ENCODE peak calls at places on chromosomes 7 and 10, in four cellular contexts. B is Peyer's patch, C is prostate gland, U is PC-9. F is an unnamed sample. For H3K9me3, the result is how much of the 10 kb centered on the place peaks cover.

GRCh38 chr10:68082815-68083395 is 7.8 kb upstream of the HERC4 start:
- DNase-seq in B (no peak), C (no peak), U (no peak), F (no peak)

GRCh38 chr10:100883322-100883821 is 29.4 kb upstream of the SLF2 start:
- DNase-seq in B (no peak), C (no peak), U (no peak), F (no peak)

GRCh38 chr10:42932735-42933453 is 144.0 kb upstream of the RET start:
- DNase-seq in B (no peak), C (no peak), U (no peak), F (peak)

GRCh38 chr10:112352044-112352443 is 21.9 kb upstream of the ACSL5 start:
- DNase-seq in B (no peak), C (no peak), U (no peak), F (no peak)

GRCh38 chr7:100832281-100832633 is 4.9 kb upstream of the EPHB4 start:
- DNase-seq in B (no peak), C (no peak), U (no peak), F (no peak)

GRCh38 chr7:25521236-25521635 is 292.9 kb upstream of the NPVF start:
- DNase-seq in B (no peak), C (no peak), U (no peak), F (no peak)

GRCh38 chr10:15169555-15170407 is 1.3 kb upstream of the NMT2 start:
- DNase-seq in B (no peak), C (no peak), U (no peak), F (peak)

GRCh38 chr7:129889133-129889854 is 63.5 kb downstream of the UBE2H start:
- DNase-seq in B (no peak), C (no peak), U (no peak), F (no peak)

DNA sequence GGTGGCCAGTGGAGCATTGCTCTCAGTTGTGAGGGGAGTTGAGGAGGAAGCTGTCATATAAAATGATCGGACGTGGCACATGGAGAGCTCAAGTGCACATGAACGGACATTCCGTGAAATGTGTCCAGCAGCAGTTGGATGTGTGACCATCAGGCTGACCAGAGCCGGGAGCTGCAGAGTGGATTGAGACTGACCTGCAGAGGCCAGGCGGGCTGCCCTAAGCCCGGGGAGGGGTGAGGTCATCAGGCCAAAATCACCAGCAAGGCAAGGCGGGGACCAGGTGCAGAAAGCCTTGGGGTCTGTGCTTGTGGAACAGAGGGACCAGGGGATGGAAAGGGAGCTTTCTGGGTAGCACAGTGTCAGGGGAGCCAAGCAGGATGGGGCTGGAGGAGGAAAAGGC is 279.5 kb downstream of the CELF2 start:
- DNase-seq in B (no peak), C (no peak), U (no peak), F (no peak)
- H3K27ac ChIP-seq in B (no peak), C (no peak), U (no peak), F (no peak)

GRCh38 chr10:1954339-1954738 is 217.0 kb upstream of the ADARB2 start:
- DNase-seq in B (no peak), C (no peak), U (no peak), F (no peak)

GRCh38 chr10:1957057-1957456 is 219.7 kb upstream of the ADARB2 start:
- DNase-seq in B (no peak), C (no peak), U (no peak), F (no peak)

GRCh38 chr10:1947464-1948043 is 210.2 kb upstream of the ADARB2 start:
- DNase-seq in B (no peak), C (no peak), U (no peak), F (no peak)

DNA sequence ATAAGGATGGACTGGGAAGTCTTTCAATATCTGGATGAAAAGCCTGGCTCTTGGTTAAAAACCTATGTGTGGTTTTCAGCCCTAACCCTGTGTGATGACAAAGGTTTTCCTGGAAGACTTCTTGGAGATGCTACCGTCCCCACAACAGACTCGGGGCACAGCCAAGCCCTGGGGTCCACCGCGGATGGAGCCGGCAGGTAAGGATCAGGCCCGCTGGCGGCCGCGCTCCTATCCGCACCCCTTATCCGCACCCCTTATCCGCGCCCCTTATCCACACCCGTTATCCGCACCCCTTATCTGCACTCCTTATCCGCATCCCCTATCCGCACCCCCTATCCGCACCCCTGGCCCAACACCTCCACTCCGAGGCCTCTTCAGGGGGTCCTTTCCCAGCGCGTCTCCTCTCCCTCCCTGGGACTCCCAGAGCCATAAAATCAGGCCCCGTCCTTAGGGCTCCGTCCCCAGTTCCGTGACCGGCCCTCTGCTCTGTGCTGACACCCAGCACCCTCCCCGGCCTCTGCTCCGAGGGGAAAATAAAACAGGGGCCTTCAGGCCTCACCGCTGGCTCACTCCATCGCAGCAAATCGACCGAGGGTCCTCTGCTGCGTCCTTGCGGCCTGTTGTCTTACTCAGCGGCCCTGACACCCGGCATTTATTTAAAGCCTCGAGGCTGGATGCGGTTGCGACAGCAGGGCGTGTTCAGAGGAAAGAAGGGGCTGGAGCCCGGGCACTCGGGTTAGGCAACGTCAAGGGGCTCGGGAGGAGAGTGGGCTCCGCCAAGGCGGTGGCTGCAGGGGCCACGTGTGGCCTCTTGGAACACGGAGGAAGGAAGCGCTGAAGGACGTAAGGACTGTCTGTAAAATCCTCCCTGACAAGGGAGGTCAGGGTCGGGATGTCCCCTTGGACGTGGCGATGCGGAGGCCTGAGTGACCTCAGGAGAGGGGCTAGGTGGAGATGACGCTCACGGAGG is 215.1 kb upstream of the ADARB2 start:
- DNase-seq in B (no peak), C (no peak), U (no peak), F (no peak)
- H3K9me3 ChIP-seq in B (under half), C (under half), U (under half), F (under half)

GRCh38 chr7:138882249-138882648 is 84.3 kb upstream of the ATP6V0A4 start:
- DNase-seq in B (no peak), C (no peak), U (no peak), F (no peak)

GRCh38 chr7:138879356-138879755 is 81.4 kb upstream of the ATP6V0A4 start:
- DNase-seq in B (no peak), C (no peak), U (no peak), F (no peak)

GRCh38 chr7:138881578-138882188 is 83.7 kb upstream of the ATP6V0A4 start:
- DNase-seq in B (no peak), C (no peak), U (no peak), F (no peak)

GRCh38 chr7:138878847-138879246 is 80.9 kb upstream of the ATP6V0A4 start:
- DNase-seq in B (no peak), C (no peak), U (no peak), F (no peak)

GRCh38 chr7:138880881-138881577 is 83.0 kb upstream of the ATP6V0A4 start:
- DNase-seq in B (no peak), C (no peak), U (no peak), F (no peak)
- H3K4me3 ChIP-seq in B (no peak), C (no peak), U (no peak), F (no peak)

GRCh38 chr10:76150886-76151288 is 719.5 kb downstream of the LRMDA start:
- DNase-seq in B (no peak), C (no peak), U (no peak), F (no peak)
- H3K27ac ChIP-seq in B (no peak), C (no peak), U (no peak), F (no peak)

GRCh38 chr10:36888925-36889573 is 236.3 kb upstream of the ANKRD30A start:
- DNase-seq in B (no peak), C (no peak), U (peak), F (no peak)
- H3K9me3 ChIP-seq in B (under half), C (under half), U (under half), F (under half)

GRCh38 chr10:118873080-118873737 is 118.4 kb upstream of the CACUL1 start:
- DNase-seq in B (no peak), C (no peak), U (no peak), F (no peak)
- H3K4me3 ChIP-seq in B (no peak), C (no peak), U (no peak), F (no peak)